ENCODE peak calls at places on chromosomes 1 and 21, in seven cellular contexts. A is amygdala; D is non-pigmented ciliary epithelial cell; I is activated CD8-positive, alpha-beta memory T cell treated with anti-CD3 and anti-CD28 coated beads, Interleukin-2, amount 50 U/mL, for 48 hours; Y is T-helper 2 cell; L is SW480; O is upper lobe of right lung. Q is an unnamed sample.

GRCh38 chr1:162855461-162856150 is 5.4 kb downstream of the CCDC190 start:
- DNase-seq in A (no peak), D (peak; percentile 41), I (no peak), Y (no peak), L (peak; percentile 13), O (no peak), Q (no peak)

GRCh38 chr1:193108471-193108870 is 3.3 kb upstream of the GLRX2 start:
- DNase-seq in A (no peak), D (no peak), I (no peak), Y (no peak), L (no peak), O (no peak), Q (no peak)

GRCh38 chr1:66733348-66734017 is 18.8 kb upstream of the DYNLT5 start:
- DNase-seq in A (no peak), D (no peak), I (no peak), Y (no peak), L (no peak), O (no peak), Q (no peak)

GRCh38 chr21:42313501-42313969 is 1.7 kb downstream of the TFF3 start:
- DNase-seq in A (no peak), D (no peak), I (peak; percentile 45), Y (no peak), L (peak; percentile 61), O (peak; percentile 63), Q (peak; percentile 83)

GRCh38 chr21:31273278-31273677 is 70.8 kb downstream of the TIAM1 start:
- DNase-seq in A (no peak), D (no peak), I (no peak), Y (no peak), L (peak; percentile 12), O (no peak), Q (no peak)

GRCh38 chr1:71587961-71588360 is 507.1 kb upstream of the ZRANB2 start:
- DNase-seq in A (no peak), D (no peak), I (no peak), Y (no peak), L (peak; percentile 1), O (no peak), Q (no peak)

GRCh38 chr1:200409203-200409760 is 554 bp downstream of the ZNF281 start:
- DNase-seq in A (peak; percentile 34), D (no peak), I (peak; percentile 81), Y (peak; percentile 2), L (no peak), O (peak; percentile 76), Q (peak; percentile 19)

GRCh38 chr1:41313661-41314131 is 47.5 kb upstream of the FOXO6 start:
- DNase-seq in A (no peak), D (no peak), I (peak; percentile 53), Y (no peak), L (no peak), O (no peak), Q (no peak)

GRCh38 chr1:209590405-209590804 is 6.9 kb downstream of the CAMK1G start:
- DNase-seq in A (peak; percentile 56), D (no peak), I (no peak), Y (no peak), L (peak; percentile 46), O (no peak), Q (no peak)

GRCh38 chr1:7948950-7949349 is 8.3 kb upstream of the TNFRSF9 start:
- DNase-seq in A (no peak), D (peak; percentile 72), I (no peak), Y (peak; percentile 60), L (peak; percentile 85), O (no peak), Q (peak; percentile 45)

GRCh38 chr1:154661110-154661509 is 53.1 kb upstream of the ADAR start:
- DNase-seq in A (no peak), D (no peak), I (no peak), Y (no peak), L (no peak), O (no peak), Q (no peak)

Q was measured in lower leg skin.